ENCODE peak calls at places on chromosomes 7 and 10, in six cellular contexts. R is WTC11, I is HCT116, T is GM12878, V is K562, F is H1. S is an unnamed sample.

GRCh38 chr7:156012412-156012811 is 200.1 kb upstream of the SHH start:
- DNase-seq in R (no peak), I (no peak), T (no peak), V (no peak), F (no peak), S (no peak)

GRCh38 chr10:2351566-2351965 is 614.2 kb upstream of the ADARB2 start:
- DNase-seq in R (no peak), I (no peak), T (no peak), V (no peak), F (no peak), S (no peak)

GRCh38 chr7:115037128-115037802 is 115.4 kb downstream of the MDFIC start:
- DNase-seq in R (no peak), I (no peak), T (no peak), V (no peak), F (no peak), S (no peak)

GRCh38 chr10:120945801-120946302 is 94.7 kb downstream of the WDR11 start:
- DNase-seq in R (no peak), I (no peak), T (no peak), V (no peak), F (no peak), S (no peak)

GRCh38 chr10:123944661-123945060 is 53.1 kb upstream of the CPXM2 start:
- DNase-seq in R (no peak), I (no peak), T (no peak), V (no peak), F (no peak), S (no peak)

GRCh38 chr10:22702348-22702747 is 12.0 kb downstream of the PIP4K2A start:
- DNase-seq in R (no peak), I (no peak), T (no peak), V (peak), F (no peak), S (no peak)

GRCh38 chr7:111126987-111127386 is 36.1 kb downstream of the LRRN3 start:
- DNase-seq in R (no peak), I (no peak), T (no peak), V (peak), F (no peak), S (no peak)

GRCh38 chr10:59905066-59905734 is 1.2 kb downstream of the CCDC6 start:
- DNase-seq in R (peak), I (no peak), T (no peak), V (peak), F (no peak), S (no peak)

GRCh38 chr7:14047709-14048399 is 58.4 kb upstream of the ETV1 start:
- DNase-seq in R (no peak), I (no peak), T (no peak), V (peak), F (no peak), S (no peak)

GRCh38 chr7:140209866-140210609 is 33.3 kb upstream of the KDM7A start:
- DNase-seq in R (no peak), I (no peak), T (peak), V (no peak), F (no peak), S (no peak)

GRCh38 chr10:132575320-132576201 is 38.0 kb downstream of the INPP5A start:
- DNase-seq in R (no peak), I (no peak), T (peak), V (no peak), F (no peak), S (no peak)

GRCh38 chr7:38669965-38670520 is 38.9 kb upstream of the AMPH start:
- DNase-seq in R (no peak), I (no peak), T (no peak), V (no peak), F (no peak), S (no peak)

GRCh38 chr7:155001756-155002410 is 1.0 kb downstream of the PAXIP1 start:
- DNase-seq in R (no peak), I (no peak), T (no peak), V (peak), F (no peak), S (no peak)

GRCh38 chr7:87059525-87060287 is at the start of gene ELAPOR2:
- DNase-seq in R (peak), I (peak), T (peak), V (peak), F (peak), S (peak)

GRCh38 chr10:34407227-34407626 is 407.9 kb downstream of the PARD3 start:
- DNase-seq in R (no peak), I (no peak), T (no peak), V (peak), F (no peak), S (no peak)

GRCh38 chr10:77195101-77195500 is 442.5 kb downstream of the KCNMA1 start:
- DNase-seq in R (no peak), I (no peak), T (no peak), V (no peak), F (no peak), S (no peak)

GRCh38 chr10:61125560-61126250 is 181.7 kb upstream of the RHOBTB1 start:
- DNase-seq in R (no peak), I (no peak), T (no peak), V (no peak), F (no peak), S (no peak)

GRCh38 chr10:51510231-51510630 is 189.2 kb downstream of the CSTF2T start:
- DNase-seq in R (no peak), I (no peak), T (no peak), V (no peak), F (no peak), S (no peak)

GRCh38 chr10:119113805-119114732 is 10.2 kb downstream of the DENND10 start:
- DNase-seq in R (no peak), I (no peak), T (no peak), V (no peak), F (no peak), S (peak)

GRCh38 chr7:109549461-109549860 is 979.8 kb downstream of the DNAJB9 start:
- DNase-seq in R (no peak), I (no peak), T (no peak), V (no peak), F (no peak), S (no peak)

GRCh38 chr10:95391570-95392249 is 100.9 kb upstream of the PDLIM1 start:
- DNase-seq in R (peak), I (no peak), T (no peak), V (peak), F (no peak), S (no peak)

GRCh38 chr7:131071786-131072504 is 255.7 kb upstream of the MKLN1 start:
- DNase-seq in R (no peak), I (no peak), T (no peak), V (peak), F (no peak), S (no peak)

GRCh38 chr10:86970152-86970886 is 2.0 kb downstream of the ADIRF start:
- DNase-seq in R (peak), I (peak), T (no peak), V (no peak), F (no peak), S (no peak)

GRCh38 chr7:104848386-104848990 is 165.5 kb upstream of the KMT2E start:
- DNase-seq in R (peak), I (peak), T (no peak), V (peak), F (peak), S (peak)

GRCh38 chr7:96973986-96974385 is 31.4 kb upstream of the DLX6 start:
- DNase-seq in R (no peak), I (no peak), T (no peak), V (no peak), F (no peak), S (no peak)

GRCh38 chr7:22173884-22174573 is 182.9 kb downstream of the RAPGEF5 start:
- DNase-seq in R (no peak), I (no peak), T (peak), V (peak), F (no peak), S (no peak)

GRCh38 chr10:114541081-114541833 is 116.8 kb downstream of the ABLIM1 start:
- DNase-seq in R (no peak), I (no peak), T (no peak), V (no peak), F (no peak), S (no peak)

GRCh38 chr7:128841171-128841690 is 11.0 kb downstream of the FLNC start:
- DNase-seq in R (no peak), I (no peak), T (no peak), V (no peak), F (no peak), S (no peak)

GRCh38 chr10:94489107-94489506 is 56.5 kb upstream of the HELLS start:
- DNase-seq in R (no peak), I (no peak), T (no peak), V (no peak), F (no peak), S (no peak)

GRCh38 chr10:131746241-131746711 is 154.5 kb upstream of the PPP2R2D start:
- DNase-seq in R (no peak), I (no peak), T (no peak), V (no peak), F (no peak), S (no peak)

GRCh38 chr10:43209064-43209455 is 57.8 kb downstream of the RASGEF1A start:
- DNase-seq in R (peak), I (no peak), T (no peak), V (no peak), F (no peak), S (no peak)

GRCh38 chr10:3987142-3987974 is 202.3 kb upstream of the KLF6 start:
- DNase-seq in R (no peak), I (no peak), T (no peak), V (no peak), F (no peak), S (no peak)

GRCh38 chr7:83832009-83832408 is 183.1 kb upstream of the SEMA3E start:
- DNase-seq in R (no peak), I (no peak), T (no peak), V (no peak), F (no peak), S (no peak)
- TF ChIP-seq ATF3 in R (no peak), I (no peak), T (no peak), V (no peak), F (no peak), S (no peak)

GRCh38 chr10:101014230-101014884 is 14.7 kb downstream of the LZTS2 start:
- DNase-seq in R (peak), I (no peak), T (no peak), V (peak), F (no peak), S (no peak)

GRCh38 chr10:101012525-101013364 is 13.1 kb downstream of the LZTS2 start:
- DNase-seq in R (peak), I (peak), T (peak), V (peak), F (no peak), S (peak)

GRCh38 chr10:101013365-101013825 is 13.8 kb downstream of the LZTS2 start:
- DNase-seq in R (no peak), I (no peak), T (no peak), V (no peak), F (no peak), S (no peak)

GRCh38 chr10:101010329-101010728 is 10.7 kb downstream of the LZTS2 start:
- DNase-seq in R (no peak), I (no peak), T (no peak), V (no peak), F (no peak), S (no peak)

GRCh38 chr10:101011517-101012423 is 12.2 kb downstream of the LZTS2 start:
- DNase-seq in R (peak), I (no peak), T (no peak), V (peak), F (no peak), S (peak)
- TF ChIP-seq CTCF in R (peak), I (peak), T (no peak), V (peak), F (peak), S (peak)

GRCh38 chr7:29291723-29292591 is 97.4 kb downstream of the CHN2 start:
- DNase-seq in R (no peak), I (no peak), T (no peak), V (no peak), F (no peak), S (peak)
- TF ChIP-seq ATF3 in R (no peak), I (no peak), T (no peak), V (no peak), F (no peak), S (no peak)

GRCh38 chr10:91549296-91549695 is 83.6 kb downstream of the PPP1R3C start:
- DNase-seq in R (no peak), I (no peak), T (no peak), V (no peak), F (no peak), S (no peak)

GRCh38 chr10:91552260-91552659 is 80.6 kb downstream of the PPP1R3C start:
- DNase-seq in R (no peak), I (no peak), T (no peak), V (no peak), F (no peak), S (no peak)

GRCh38 chr10:91552706-91553105 is 80.2 kb downstream of the PPP1R3C start:
- DNase-seq in R (peak), I (peak), T (no peak), V (no peak), F (no peak), S (no peak)

GRCh38 chr10:91555455-91555854 is 77.4 kb downstream of the PPP1R3C start:
- DNase-seq in R (no peak), I (no peak), T (no peak), V (no peak), F (no peak), S (no peak)

DNA sequence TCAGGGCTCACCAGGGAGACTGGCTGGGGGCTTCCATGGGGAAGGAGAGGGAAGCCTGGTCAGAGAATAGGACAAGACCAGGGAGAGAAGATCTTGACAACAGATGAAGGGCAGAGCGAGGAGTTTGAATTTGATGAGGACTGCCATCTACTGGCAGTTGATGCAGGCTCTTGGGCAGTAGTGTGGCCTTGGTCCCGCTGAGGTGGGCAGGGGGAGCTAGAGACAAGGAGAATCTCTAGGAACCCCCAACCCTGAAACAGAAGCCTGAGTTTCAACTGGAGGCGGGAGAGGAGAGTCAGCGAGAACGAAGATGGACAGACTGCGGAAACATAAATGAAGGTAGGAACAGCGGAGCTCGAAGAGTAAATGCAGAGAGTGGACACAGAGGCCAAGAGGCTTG is 81.0 kb downstream of the PPP1R3C start:
- DNase-seq in R (peak), I (peak), T (no peak), V (peak), F (peak), S (peak)
- TF ChIP-seq CTCF in R (peak), I (peak), T (peak), V (peak), F (peak), S (peak)